ENCODE peak calls at places on chromosomes 16 and 17, in nine cellular contexts. B is lower leg skin, X is nephron progenitor cell, H is dorsolateral prefrontal cortex, L is transverse colon, W is epithelial cell of esophagus, G is lower lobe of right lung, M is AG04450, P is cardiac fibroblast. N is an unnamed sample.

GRCh38 chr16:84862804-84863484 is 43.2 kb downstream of the CRISPLD2 start:
- DNase-seq in B (no peak), X (no peak), H (no peak), L (no peak), W (no peak), G (no peak), M (no peak), P (peak), N (no peak)

GRCh38 chr17:78113804-78114785 is 14.5 kb downstream of the TMC6 start:
- DNase-seq in B (no peak), X (no peak), H (no peak), L (no peak), W (no peak), G (no peak), M (no peak), P (no peak), N (no peak)

GRCh38 chr16:86072328-86073102 is 173.6 kb downstream of the IRF8 start:
- DNase-seq in B (peak), X (peak), H (peak), L (peak), W (peak), G (no peak), M (peak), P (peak), N (no peak)

GRCh38 chr16:11564046-11564926 is 22.4 kb downstream of the LITAF start:
- DNase-seq in B (no peak), X (no peak), H (no peak), L (no peak), W (no peak), G (no peak), M (no peak), P (no peak), N (no peak)

GRCh38 chr16:13426279-13426678 is 493.7 kb upstream of the ERCC4 start:
- DNase-seq in B (no peak), X (no peak), H (no peak), L (no peak), W (no peak), G (no peak), M (no peak), P (no peak), N (no peak)

GRCh38 chr16:30660424-30661251 is 2.4 kb downstream of the FBRS start:
- DNase-seq in B (no peak), X (no peak), H (no peak), L (peak), W (peak), G (no peak), M (no peak), P (no peak), N (peak)

GRCh38 chr17:28395426-28395825 is 10.6 kb downstream of the SLC46A1 start:
- DNase-seq in B (no peak), X (no peak), H (no peak), L (no peak), W (no peak), G (no peak), M (no peak), P (no peak), N (no peak)

GRCh38 chr16:7209598-7209997 is 123.0 kb upstream of the RBFOX1 start:
- DNase-seq in B (no peak), X (no peak), H (no peak), L (no peak), W (peak), G (no peak), M (no peak), P (no peak), N (no peak)

GRCh38 chr17:64291268-64291851 is 28.3 kb upstream of the TEX2 start:
- DNase-seq in B (no peak), X (no peak), H (no peak), L (no peak), W (peak), G (no peak), M (no peak), P (no peak), N (no peak)

GRCh38 chr17:55605705-55606104 is 94.5 kb upstream of the SMIM36 start:
- DNase-seq in B (no peak), X (no peak), H (no peak), L (no peak), W (no peak), G (no peak), M (no peak), P (no peak), N (no peak)

GRCh38 chr16:55277536-55277935 is 46.5 kb upstream of the IRX6 start:
- DNase-seq in B (no peak), X (no peak), H (no peak), L (no peak), W (peak), G (no peak), M (no peak), P (no peak), N (no peak)

GRCh38 chr16:4505356-4506153 is 29.4 kb downstream of the HMOX2 start:
- DNase-seq in B (no peak), X (no peak), H (no peak), L (peak), W (peak), G (peak), M (no peak), P (no peak), N (peak)

GRCh38 chr17:66655861-66656260 is 179.1 kb upstream of the CACNG5 start:
- DNase-seq in B (no peak), X (no peak), H (no peak), L (no peak), W (peak), G (no peak), M (no peak), P (peak), N (no peak)

GRCh38 chr17:64130559-64131001 is 636 bp upstream of the ERN1 start:
- DNase-seq in B (peak), X (no peak), H (no peak), L (peak), W (peak), G (peak), M (no peak), P (peak), N (no peak)

GRCh38 chr16:29975811-29976511 is 2.3 kb downstream of the TAOK2 start:
- DNase-seq in B (no peak), X (no peak), H (peak), L (no peak), W (no peak), G (peak), M (no peak), P (no peak), N (no peak)

GRCh38 chr16:85567101-85567866 is 45.8 kb upstream of the GSE1 start:
- DNase-seq in B (no peak), X (no peak), H (no peak), L (peak), W (no peak), G (no peak), M (no peak), P (no peak), N (no peak)

DNA sequence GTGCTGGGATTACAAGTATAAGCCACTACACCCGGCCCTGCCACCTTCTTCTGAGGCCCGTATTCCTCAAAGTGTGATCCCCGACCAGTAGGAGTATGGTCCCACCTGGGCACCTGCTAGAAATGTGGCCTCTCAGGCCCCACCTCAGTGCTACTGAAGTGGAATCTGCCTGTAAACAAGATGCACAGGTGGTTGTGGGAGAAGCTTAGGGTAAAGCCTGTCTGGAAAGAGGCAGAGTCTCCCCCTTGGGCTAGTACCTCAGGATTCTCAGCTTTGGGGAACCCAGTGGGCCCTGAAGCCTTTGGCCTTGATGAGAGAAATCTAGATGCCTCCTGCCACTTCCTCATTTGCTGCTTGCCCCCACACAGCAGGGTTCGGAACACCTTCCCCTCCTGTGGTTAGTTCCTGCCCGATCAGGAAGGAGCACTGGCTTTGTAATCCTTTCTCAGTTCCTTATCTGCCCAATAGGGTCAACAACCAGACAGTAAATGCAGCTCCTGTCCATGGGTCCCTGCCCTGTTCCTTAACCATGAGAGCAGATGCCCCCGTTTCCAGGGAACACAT is 25.2 kb downstream of the TK2 start:
- DNase-seq in B (no peak), X (no peak), H (no peak), L (peak), W (no peak), G (peak), M (no peak), P (no peak), N (peak)
- TF ChIP-seq CTCF in B (no peak), X (no peak), H (no peak), L (no peak), W (no peak), G (no peak), M (no peak), P (no peak), N (no peak)

GRCh38 chr17:42553866-42554249 is 1.1 kb downstream of the HSD17B1 start:
- DNase-seq in B (no peak), X (no peak), H (no peak), L (no peak), W (peak), G (no peak), M (no peak), P (no peak), N (no peak)
- TF ChIP-seq CTCF in B (no peak), X (no peak), H (no peak), L (no peak), W (peak), G (no peak), M (no peak), P (no peak), N (no peak)

GRCh38 chr17:47844814-47845453 is 3.9 kb upstream of the SCRN2 start:
- DNase-seq in B (no peak), X (no peak), H (no peak), L (no peak), W (no peak), G (no peak), M (no peak), P (peak), N (no peak)
- TF ChIP-seq CTCF in B (no peak), X (peak), H (no peak), L (peak), W (peak), G (no peak), M (peak), P (peak), N (no peak)

GRCh38 chr17:17774009-17774881 is 62.5 kb downstream of the SREBF1 start:
- DNase-seq in B (no peak), X (no peak), H (no peak), L (peak), W (peak), G (no peak), M (no peak), P (peak), N (no peak)
- TF ChIP-seq CTCF in B (no peak), X (no peak), H (peak), L (peak), W (peak), G (peak), M (peak), P (peak), N (no peak)

GRCh38 chr17:46876353-46876887 is 25.0 kb downstream of the WNT9B start:
- DNase-seq in B (no peak), X (peak), H (no peak), L (peak), W (peak), G (no peak), M (no peak), P (no peak), N (no peak)
- TF ChIP-seq CTCF in B (no peak), X (peak), H (no peak), L (peak), W (peak), G (peak), M (peak), P (peak), N (no peak)

DNA sequence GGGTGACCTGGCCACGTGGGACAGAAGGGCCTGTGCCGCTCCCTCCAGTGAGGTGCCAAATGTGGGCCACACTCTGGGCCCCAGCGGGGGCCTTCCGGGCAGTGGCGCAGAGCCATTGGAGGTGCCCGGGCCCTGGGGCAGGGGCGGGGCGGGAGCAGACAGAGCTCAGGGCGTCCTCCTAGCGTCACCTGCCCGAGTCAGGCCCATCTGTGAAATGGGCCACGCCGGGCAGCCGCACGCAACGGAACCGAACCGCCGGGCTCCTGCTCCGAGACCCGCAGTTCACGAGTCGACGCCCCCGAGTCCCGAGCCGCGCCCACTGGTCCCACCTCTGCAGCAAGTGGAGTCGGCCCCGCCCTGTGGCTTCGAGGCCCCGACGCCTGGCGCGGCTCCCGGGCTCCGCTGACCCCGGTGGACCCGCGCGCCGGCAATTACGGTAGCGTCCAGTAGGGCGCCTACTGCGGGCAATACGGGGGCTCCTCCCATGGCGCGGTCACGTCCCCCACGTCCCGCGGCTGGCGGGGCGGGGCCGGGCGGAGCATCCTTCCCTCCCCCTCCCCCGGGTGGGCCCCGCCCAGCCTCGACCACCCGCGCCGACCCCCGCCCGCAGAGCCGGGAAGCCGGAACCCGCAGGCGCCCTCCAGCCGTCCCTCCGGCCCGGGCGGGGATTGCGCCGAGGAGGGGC is 1.9 kb downstream of the SLC16A3 start:
- DNase-seq in B (no peak), X (peak), H (peak), L (peak), W (peak), G (peak), M (no peak), P (peak), N (peak)
- TF ChIP-seq CTCF in B (no peak), X (peak), H (peak), L (peak), W (no peak), G (peak), M (peak), P (peak), N (no peak)

GRCh38 chr17:44911133-44912001 is 3.9 kb downstream of the GFAP start:
- DNase-seq in B (no peak), X (peak), H (peak), L (peak), W (peak), G (peak), M (no peak), P (peak), N (peak)
- TF ChIP-seq CTCF in B (no peak), X (peak), H (peak), L (peak), W (peak), G (peak), M (peak), P (peak), N (no peak)

GRCh38 chr17:42009170-42009569 is 8.1 kb downstream of the DNAJC7 start:
- DNase-seq in B (no peak), X (no peak), H (peak), L (no peak), W (peak), G (no peak), M (no peak), P (peak), N (no peak)
- TF ChIP-seq CTCF in B (no peak), X (no peak), H (peak), L (no peak), W (peak), G (no peak), M (no peak), P (peak), N (no peak)

GRCh38 chr16:3264137-3265036 is 8.0 kb upstream of the MEFV start:
- DNase-seq in B (peak), X (peak), H (peak), L (peak), W (peak), G (peak), M (peak), P (peak), N (peak)
- TF ChIP-seq CTCF in B (no peak), X (no peak), H (peak), L (no peak), W (peak), G (peak), M (peak), P (peak), N (no peak)

N was measured in activated B cell treated with CpG ODN at 0.5 μM for 24 hours.